ENCODE peak calls at places on chromosomes 4 and X, in nine cellular contexts. F, U, K, S, W, Y, X, E and M are unnamed samples.

GRCh38 chr4:142098900-142099299 is 462.5 kb downstream of the IL15 start:
- DNase-seq in W (no peak), U (no peak), E (no peak), F (no peak), Y (no peak), K (no peak), S (no peak), X (no peak), M (no peak)

GRCh38 chrX:12956704-12957541 is 18.0 kb upstream of the TMSB4X start:
- DNase-seq in U (no peak), E (no peak), X (no peak), W (no peak), Y (no peak), K (peak), F (no peak), S (peak), M (peak)

GRCh38 chr4:89572224-89572858 is 264.6 kb downstream of the SNCA start:
- DNase-seq in X (no peak), U (no peak), Y (no peak), S (no peak), K (no peak), E (no peak), W (no peak), F (no peak), M (no peak)

GRCh38 chr4:23959401-23960148 is 69.7 kb upstream of the PPARGC1A start:
- DNase-seq in S (no peak), K (no peak), Y (no peak), E (no peak), X (no peak), F (no peak), U (no peak), W (no peak), M (no peak)

GRCh38 chrX:68196939-68197791 is 236.1 kb downstream of the OPHN1 start:
- DNase-seq in F (peak), E (no peak), K (peak), U (no peak), Y (peak), W (no peak), X (no peak), S (peak), M (no peak)

GRCh38 chr4:81227968-81228367 is 12.9 kb upstream of the PRKG2 start:
- DNase-seq in F (no peak), U (no peak), X (no peak), E (no peak), Y (no peak), K (no peak), W (no peak), S (no peak), M (no peak)

GRCh38 chrX:154542723-154543424 is 3.8 kb downstream of the G6PD start:
- DNase-seq in F (no peak), W (no peak), S (no peak), X (peak), K (peak), U (peak), E (no peak), Y (no peak), M (no peak)

GRCh38 chr4:176377705-176378302 is 58.0 kb downstream of the SPCS3 start:
- DNase-seq in U (no peak), F (no peak), E (no peak), Y (no peak), K (no peak), S (peak), X (no peak), W (no peak), M (no peak)

GRCh38 chr4:71187399-71188196 is 151.2 kb upstream of the SLC4A4 start:
- DNase-seq in Y (peak), K (peak), X (peak), F (peak), U (peak), S (peak), E (peak), W (no peak), M (peak)

DNA sequence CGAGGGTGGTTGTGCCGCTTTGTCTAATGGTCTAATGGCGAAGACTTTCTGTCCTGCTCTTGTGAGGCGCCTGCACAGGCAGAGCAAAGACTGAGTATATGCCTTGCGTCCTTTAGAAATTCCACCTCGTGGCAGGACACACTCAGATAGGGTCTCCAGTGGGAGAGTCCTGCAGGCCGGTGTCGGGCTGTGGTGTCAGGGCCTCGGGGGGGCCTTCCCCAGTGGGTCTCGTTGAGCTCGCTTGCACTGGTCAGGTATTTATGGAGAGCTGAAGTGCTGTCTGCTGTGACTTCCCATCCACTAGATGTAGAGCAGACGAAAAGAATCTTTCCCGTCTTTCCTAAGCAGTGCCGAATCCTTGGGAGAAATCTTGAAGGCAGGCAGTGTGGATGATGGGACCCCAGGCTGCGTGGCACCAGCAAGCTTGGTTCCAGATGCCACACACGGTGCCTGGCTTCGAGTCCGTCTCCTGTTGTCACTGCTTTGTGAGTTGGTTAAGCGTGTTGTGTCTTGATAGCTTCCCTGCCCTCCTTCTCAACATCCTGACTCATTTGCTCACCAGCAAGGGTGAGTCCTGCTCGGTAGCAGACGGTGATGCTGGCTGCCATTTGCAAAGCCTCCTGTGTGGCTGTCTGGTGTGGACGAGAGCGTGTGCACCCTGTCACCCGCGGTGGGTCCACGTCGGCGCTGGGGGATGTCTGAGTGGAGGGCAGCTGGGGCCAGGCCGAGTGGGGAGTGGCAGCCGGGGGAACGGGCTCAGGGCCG is 20.5 kb downstream of the MAEA start:
- DNase-seq in U (peak), K (no peak), W (peak), Y (no peak), S (peak), E (no peak), X (peak), F (no peak), M (no peak)
- H3K4me3 ChIP-seq in U (peak), K (no peak), W (peak), Y (no peak), S (peak), E (peak), X (peak), F (peak), M (no peak)

GRCh38 chr4:38454284-38454683 is 209.7 kb upstream of the KLF3 start:
- DNase-seq in W (no peak), U (no peak), S (no peak), Y (no peak), K (no peak), E (no peak), X (no peak), F (no peak), M (no peak)

GRCh38 chr4:38452009-38452408 is 212.0 kb upstream of the KLF3 start:
- DNase-seq in E (no peak), S (no peak), K (no peak), Y (no peak), F (no peak), W (no peak), U (no peak), X (no peak), M (no peak)

GRCh38 chr4:38453253-38453881 is 210.6 kb upstream of the KLF3 start:
- DNase-seq in W (no peak), F (no peak), K (no peak), X (no peak), E (no peak), U (no peak), Y (no peak), S (no peak), M (no peak)

GRCh38 chr4:38456096-38456495 is 207.9 kb upstream of the KLF3 start:
- DNase-seq in X (no peak), K (no peak), U (no peak), S (no peak), E (peak), W (no peak), F (no peak), Y (no peak), M (no peak)

DNA sequence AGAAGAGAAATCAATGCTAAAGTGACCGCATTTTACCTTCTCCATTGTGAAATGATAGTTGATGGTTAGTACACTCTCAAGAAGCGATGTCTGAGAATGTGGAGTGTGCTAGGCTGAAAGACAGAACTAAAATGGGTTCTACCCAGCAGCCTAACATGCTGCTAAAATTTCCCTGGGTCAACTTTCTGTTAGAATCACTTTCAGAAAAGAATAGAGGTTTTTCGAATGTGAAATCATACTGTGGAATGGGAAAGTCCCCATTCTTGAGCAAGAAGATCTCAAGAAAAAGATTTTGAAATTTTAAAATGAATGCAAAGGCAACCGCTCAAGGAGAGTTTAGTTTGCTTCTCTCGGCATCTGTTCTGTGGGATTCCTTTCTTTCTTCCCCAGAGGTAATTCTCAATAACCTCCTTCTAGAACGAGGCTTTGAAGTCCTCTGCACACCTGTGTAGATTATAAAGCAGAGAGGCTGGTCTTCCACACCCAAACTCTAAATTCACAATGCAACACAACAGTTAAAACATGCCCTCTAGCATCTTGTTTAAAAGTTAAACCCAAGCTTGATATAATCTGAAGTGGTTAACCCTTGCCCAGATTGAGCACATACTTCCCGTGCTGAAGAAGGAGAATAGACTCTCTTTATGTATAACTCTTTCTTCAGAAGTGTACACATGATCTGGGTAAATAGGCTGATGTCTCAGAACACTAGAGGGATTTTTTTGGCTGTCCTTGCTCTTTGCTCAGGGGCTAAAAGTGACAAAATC is 208.7 kb upstream of the KLF3 start:
- DNase-seq in K (no peak), Y (no peak), S (no peak), U (no peak), E (no peak), W (no peak), X (no peak), F (no peak), M (no peak)
- TF ChIP-seq POLR2A in K (no peak), Y (no peak), S (no peak), U (no peak), E (no peak), W (no peak), X (no peak), F (no peak), M (no peak)

DNA sequence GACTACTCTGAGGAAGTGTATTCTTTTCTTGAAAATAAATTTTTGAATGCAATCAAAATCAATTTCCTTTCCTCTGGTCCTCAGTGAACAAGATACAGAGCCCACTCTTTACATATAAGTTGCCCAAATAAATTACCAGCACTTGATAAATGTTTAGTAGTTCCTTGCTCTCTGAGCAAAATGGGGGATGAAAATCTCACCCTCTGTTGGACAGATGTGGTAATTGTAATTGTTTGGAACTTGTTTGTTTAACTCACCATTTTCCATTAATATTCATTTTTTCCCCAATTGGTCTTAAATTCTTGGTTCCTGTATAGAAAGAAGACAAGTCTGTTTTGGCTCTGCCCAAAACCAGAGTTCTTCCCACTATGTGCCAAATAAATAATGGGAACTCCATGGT is 146.3 kb downstream of the LDB2 start:
- DNase-seq in S (peak), E (no peak), U (no peak), W (no peak), K (no peak), F (no peak), X (no peak), Y (no peak), M (no peak)
- TF ChIP-seq CTCF in S (peak), E (no peak), U (peak), W (no peak), K (no peak), F (no peak), X (no peak), Y (no peak), M (no peak)

DNA sequence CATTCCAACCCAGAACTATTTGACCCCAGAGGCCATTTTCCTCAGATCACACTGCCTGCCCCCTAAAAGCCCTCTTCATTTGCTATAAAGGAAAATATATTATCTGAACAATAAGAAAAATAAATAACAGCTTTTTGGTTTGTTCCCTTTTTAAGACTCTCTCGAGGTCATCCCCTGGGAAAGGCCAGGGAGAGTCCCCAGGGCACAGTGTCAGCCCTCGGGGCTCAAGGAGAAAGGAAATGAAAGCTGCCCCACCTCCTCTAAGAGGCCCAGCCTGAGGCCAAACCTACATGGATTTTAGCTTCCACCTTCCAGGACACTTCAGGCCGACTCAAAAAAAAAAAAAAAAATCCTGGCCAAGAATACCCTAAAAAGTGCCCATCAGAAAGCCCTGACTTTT is 97.6 kb downstream of the SH3KBP1 start:
- DNase-seq in U (no peak), Y (no peak), E (no peak), W (no peak), S (no peak), X (no peak), F (no peak), K (no peak), M (no peak)
- H3K4me3 ChIP-seq in U (no peak), Y (no peak), E (no peak), W (no peak), S (no peak), X (no peak), F (no peak), K (no peak), M (no peak)

DNA sequence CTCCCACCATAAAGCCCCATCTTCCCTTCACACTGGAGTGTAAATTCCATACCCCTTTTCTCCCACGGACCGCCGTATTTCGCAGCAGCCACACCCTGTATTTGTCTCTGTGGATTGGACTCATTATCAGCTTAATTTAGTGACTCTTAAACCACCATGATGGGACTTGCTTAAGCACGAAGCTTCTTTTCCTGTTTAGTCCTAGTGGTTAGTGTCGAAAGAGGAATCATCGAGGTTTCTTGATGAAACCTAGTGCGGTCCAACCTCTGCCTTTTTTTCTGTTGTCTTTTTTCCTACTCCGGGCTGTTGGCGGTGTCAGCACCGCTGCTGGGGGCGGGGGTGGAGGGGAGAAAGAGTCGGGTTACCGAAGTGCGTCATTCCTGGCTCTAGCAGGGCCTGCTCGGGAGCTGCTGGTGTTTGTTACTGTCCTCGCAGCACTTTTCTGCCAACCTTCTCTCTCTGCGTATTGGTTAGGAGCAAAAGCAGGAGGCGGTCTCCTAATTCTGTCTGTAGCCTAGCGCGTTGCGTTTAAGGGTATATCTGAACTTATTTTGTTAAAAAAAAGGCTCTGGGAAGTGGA is 1.4 kb downstream of the STAG2 start:
- DNase-seq in Y (peak), X (peak), S (peak), U (peak), W (peak), K (peak), E (peak), F (peak), M (peak)
- TF ChIP-seq POLR2A in Y (peak), X (no peak), S (peak), U (peak), W (peak), K (no peak), E (no peak), F (no peak), M (no peak)

GRCh38 chr4:76748649-76749048 is 149.3 kb downstream of the SOWAHB start:
- DNase-seq in E (peak), W (no peak), F (no peak), K (peak), U (peak), X (no peak), S (peak), Y (peak), M (no peak)
- TF ChIP-seq CTCF in E (no peak), W (no peak), F (no peak), K (peak), U (no peak), X (no peak), S (peak), Y (no peak), M (no peak)

DNA sequence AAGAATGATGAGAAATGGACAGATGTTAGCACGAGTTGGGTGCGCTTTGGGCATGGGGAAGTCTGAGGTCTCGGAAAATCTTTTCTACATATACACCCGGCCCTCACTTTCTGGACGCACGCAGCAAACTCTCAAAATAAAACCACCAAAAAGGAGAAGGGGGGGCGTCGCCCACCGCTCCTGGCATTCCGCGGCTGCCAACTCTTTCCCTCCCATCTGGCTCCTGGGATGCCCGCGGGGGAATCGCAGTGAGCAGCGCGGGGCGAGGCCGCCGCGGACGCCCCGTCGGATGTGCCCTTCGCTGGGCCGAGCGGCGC is 697 bp downstream of the IGFBP7 start:
- DNase-seq in Y (no peak), K (no peak), E (no peak), F (no peak), W (no peak), X (no peak), U (no peak), S (no peak), M (no peak)
- H3K4me3 ChIP-seq in Y (peak), K (peak), E (peak), F (peak), W (peak), X (peak), U (peak), S (peak), M (peak)

DNA sequence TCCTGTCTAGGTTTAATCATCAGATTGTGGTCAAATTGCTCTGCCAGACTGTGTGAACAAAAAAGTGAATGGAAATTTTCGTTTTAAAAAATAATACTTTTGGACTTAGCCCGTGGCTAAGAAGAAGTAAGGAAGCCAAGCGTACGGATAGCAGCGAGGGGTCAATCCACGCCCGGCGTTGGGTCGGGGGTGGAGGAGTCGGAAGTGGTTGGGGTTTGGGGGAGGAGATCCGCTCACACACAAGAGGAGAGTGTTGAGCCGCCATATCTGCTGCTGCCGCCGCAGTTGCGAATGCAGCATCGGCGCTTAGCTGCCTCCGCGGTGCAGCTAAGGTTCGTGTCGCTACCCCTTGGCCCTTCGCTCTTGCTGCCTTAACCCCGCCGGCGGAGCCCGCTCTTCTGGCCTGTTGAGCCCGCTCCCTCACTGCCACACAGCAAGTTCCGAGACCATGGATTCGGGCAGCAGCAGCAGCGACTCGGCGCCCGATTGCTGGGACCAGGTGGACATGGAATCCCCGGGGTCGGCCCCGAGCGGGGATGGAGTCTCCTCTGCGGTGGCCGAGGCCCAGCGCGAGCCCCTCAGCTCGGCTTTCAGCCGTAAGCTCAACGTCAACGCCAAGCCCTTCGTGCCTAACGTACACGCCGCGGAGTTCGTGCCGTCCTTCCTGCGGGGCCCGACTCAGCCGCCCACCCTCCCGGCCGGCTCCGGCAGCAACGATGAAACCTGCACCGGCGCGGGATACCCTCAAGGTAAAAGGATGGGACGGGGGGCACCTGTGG is at the start of gene GSPT2:
- DNase-seq in F (peak), S (peak), X (peak), K (peak), W (peak), U (peak), E (peak), Y (peak), M (peak)
- TF ChIP-seq POLR2A in F (no peak), S (peak), X (no peak), K (peak), W (no peak), U (peak), E (no peak), Y (peak), M (no peak)